ENCODE peak calls at places on chromosomes 7 and 10, in five cellular contexts. S, A, Y, C and O are unnamed samples.

GRCh38 chr10:129528376-129528978 is 61.4 kb downstream of the MGMT start:
- DNase-seq in S (no peak), A (no peak), Y (no peak), C (no peak), O (no peak)

GRCh38 chr10:14691359-14691758 is 83.3 kb downstream of the FAM107B start:
- DNase-seq in S (no peak), A (no peak), Y (no peak), C (no peak), O (no peak)

GRCh38 chr10:6116806-6117205 is 28.0 kb downstream of the RBM17 start:
- DNase-seq in S (no peak), A (no peak), Y (no peak), C (no peak), O (no peak)

GRCh38 chr10:87531908-87532622 is 27.4 kb downstream of the MINPP1 start:
- DNase-seq in S (no peak), A (no peak), Y (no peak), C (no peak), O (no peak)

GRCh38 chr10:22986771-22987542 is 59.1 kb downstream of the ARMC3 start:
- DNase-seq in S (no peak), A (no peak), Y (no peak), C (peak; percentile 24), O (no peak)

GRCh38 chr10:43962346-43963191 is 313.9 kb upstream of the ZNF32 start:
- DNase-seq in S (no peak), A (no peak), Y (no peak), C (no peak), O (no peak)

GRCh38 chr7:100875356-100875751 is 451 bp downstream of the SRRT start:
- DNase-seq in S (no peak), A (peak; percentile 64), Y (no peak), C (no peak), O (no peak)

GRCh38 chr7:22671177-22671879 is 55.7 kb upstream of the IL6 start:
- DNase-seq in S (no peak), A (no peak), Y (no peak), C (no peak), O (no peak)

GRCh38 chr10:102235598-102235920 is 5.8 kb downstream of the PITX3 start:
- DNase-seq in S (no peak), A (no peak), Y (no peak), C (no peak), O (no peak)

GRCh38 chr10:96758423-96758822 is 38.1 kb upstream of the PIK3AP1 start:
- DNase-seq in S (no peak), A (no peak), Y (no peak), C (peak; percentile 89), O (no peak)

GRCh38 chr10:21015838-21016237 is 118.7 kb upstream of the NEBL start:
- DNase-seq in S (no peak), A (no peak), Y (no peak), C (no peak), O (no peak)

GRCh38 chr10:128130051-128130450 is 3.8 kb upstream of the MKI67 start:
- DNase-seq in S (no peak), A (no peak), Y (no peak), C (no peak), O (no peak)

DNA sequence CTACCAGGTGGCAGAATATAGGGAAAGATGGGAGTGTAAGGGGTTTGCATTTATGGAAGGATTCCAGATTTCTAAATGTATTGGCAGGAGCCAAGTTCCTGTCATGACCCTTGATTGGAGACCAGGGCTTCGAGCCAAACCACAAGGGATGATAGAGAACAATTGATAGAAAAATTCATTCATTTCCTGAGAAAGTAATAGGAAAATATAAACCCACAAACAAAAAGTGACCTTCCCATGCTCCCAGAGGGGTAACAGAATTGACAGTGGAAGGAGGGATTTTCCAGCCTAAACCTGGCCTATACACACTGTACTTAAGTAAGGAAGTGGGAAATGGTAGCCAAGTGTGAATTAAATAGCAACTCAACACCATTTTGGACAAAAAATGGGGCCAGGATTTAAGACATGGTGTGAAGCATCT is 22.4 kb upstream of the IFIT2 start:
- DNase-seq in S (no peak), A (no peak), Y (no peak), C (no peak), O (no peak)
- H3K4me1 ChIP-seq in S (peaks cover 7% of the 10 kb centered on the region), A (no peaks in the 10 kb centered on the region), Y (peaks cover 1% of the 10 kb centered on the region), C (no peaks in the 10 kb centered on the region), O (no peaks in the 10 kb centered on the region)

DNA sequence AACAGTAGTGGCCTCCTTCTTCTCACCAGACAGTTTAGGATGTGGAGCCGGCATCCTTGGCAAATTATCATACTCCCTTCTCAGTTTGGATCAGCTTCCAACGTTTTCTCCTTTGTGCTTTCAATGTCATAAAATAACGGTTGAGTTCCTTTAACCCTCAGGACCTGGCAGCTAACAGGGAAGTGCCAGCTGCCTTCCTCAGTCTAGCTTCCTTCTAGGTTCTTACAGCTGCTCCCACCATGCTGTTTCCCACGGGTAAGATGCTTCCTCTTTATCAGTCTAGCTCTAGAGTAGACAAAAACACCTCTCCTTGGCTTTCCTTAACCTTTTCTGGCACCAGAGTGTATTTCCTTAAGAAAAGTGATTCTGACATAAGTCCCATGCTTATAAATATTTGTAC is 33.2 kb downstream of the BLVRA start:
- DNase-seq in S (no peak), A (no peak), Y (no peak), C (no peak), O (no peak)
- H3K27ac ChIP-seq in S (no peak overlapping the region), A (no peak overlapping the region), Y (no peak overlapping the region), C (no peak overlapping the region), O (no peak overlapping the region)

DNA sequence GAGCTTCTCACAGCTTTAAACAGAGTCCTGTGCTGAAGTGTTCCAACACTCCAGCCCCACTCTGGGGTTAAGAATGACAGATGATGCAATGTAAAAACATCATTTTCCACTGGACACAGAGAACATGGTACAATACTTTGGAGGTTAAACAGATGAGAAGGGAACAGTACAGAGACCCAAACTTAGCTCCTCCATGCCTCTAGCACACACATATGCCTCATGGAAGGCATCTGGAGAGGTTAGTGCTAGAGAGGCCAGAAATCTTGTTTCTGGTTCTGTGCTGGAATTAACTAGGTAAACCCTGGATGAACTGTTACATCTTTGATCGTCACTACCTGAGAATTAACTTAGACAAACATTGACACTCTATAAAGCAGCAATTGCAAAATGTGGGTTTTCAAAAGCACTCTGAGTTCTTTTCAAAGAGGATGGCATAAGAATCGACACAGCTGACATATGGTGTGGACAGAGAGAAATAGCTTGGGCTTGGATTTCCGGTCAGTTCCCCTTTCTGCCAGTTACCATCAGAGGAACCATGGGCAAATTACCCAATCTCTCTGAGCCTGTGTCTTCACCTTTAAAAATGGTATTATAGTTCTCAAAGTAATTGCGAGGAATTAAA is 81.9 kb downstream of the KCNMA1 start:
- DNase-seq in S (no peak), A (no peak), Y (no peak), C (no peak), O (no peak)
- H3K4me1 ChIP-seq in S (peaks cover 4% of the 10 kb centered on the region), A (no peaks in the 10 kb centered on the region), Y (no peaks in the 10 kb centered on the region), C (no peaks in the 10 kb centered on the region), O (no peaks in the 10 kb centered on the region)

GRCh38 chr10:870564-871166 is 60.8 kb downstream of the LARP4B start:
- DNase-seq in S (no peak), A (no peak), Y (no peak), C (no peak), O (no peak)
- H3K27ac ChIP-seq in S (no peak overlapping the region), A (no peak overlapping the region), Y (no peak overlapping the region), C (peak overlapping the region; percentile 52), O (no peak overlapping the region)

DNA sequence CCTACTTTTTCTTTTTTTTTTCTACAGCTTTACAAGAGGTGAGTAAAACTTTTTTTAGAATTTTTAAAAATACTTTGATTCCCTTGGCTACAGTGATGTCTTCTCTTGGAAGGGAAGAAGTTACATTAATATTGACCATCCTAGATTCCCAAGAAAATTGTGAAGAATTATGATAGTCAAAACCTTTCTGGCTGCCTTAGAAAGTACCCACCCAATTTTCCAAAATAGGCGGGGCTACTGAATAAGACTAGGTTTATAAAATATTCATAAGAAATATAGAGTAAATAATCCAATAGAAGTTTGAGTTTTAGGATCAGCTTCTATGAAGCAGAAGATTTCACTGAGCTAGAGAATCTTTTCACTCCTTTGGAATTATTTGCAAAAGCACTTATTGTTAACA is 3.0 kb downstream of the COL1A2 start:
- DNase-seq in S (no peak), A (no peak), Y (no peak), C (no peak), O (no peak)
- H3K4me1 ChIP-seq in S (no peaks in the 10 kb centered on the region), A (peaks cover 11% of the 10 kb centered on the region), Y (peaks cover 6% of the 10 kb centered on the region), C (no peaks in the 10 kb centered on the region), O (peaks cover 8% of the 10 kb centered on the region)

DNA sequence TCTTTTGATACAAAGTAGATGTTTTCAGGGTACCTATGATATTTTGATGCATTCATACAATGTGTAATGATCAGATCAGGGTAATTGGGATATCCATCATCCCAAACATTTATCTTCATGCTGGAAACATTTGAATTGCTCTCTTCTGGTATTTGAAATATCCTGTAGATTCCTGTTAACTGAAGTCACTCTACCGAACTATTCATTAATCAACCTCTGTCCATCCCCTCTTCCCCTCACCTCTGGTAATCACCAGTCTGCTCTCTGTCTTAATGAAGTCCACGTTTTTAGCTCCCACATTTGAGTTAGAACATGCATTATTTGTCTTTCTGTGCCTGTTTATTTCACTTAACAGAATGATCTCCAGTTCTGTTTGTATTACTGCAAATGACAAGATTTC is 11.3 kb downstream of the MTG1 start:
- DNase-seq in S (no peak), A (no peak), Y (no peak), C (no peak), O (no peak)
- H3K27ac ChIP-seq in S (no peak overlapping the region), A (no peak overlapping the region), Y (no peak overlapping the region), C (peak overlapping the region; percentile 64), O (no peak overlapping the region)

GRCh38 chr10:17112566-17112965 is 17.0 kb downstream of the CUBN start:
- DNase-seq in S (no peak), A (no peak), Y (no peak), C (no peak), O (no peak)
- H3K4me1 ChIP-seq in S (no peaks in the 10 kb centered on the region), A (peaks cover 4% of the 10 kb centered on the region), Y (no peaks in the 10 kb centered on the region), C (no peaks in the 10 kb centered on the region), O (peaks cover 4% of the 10 kb centered on the region)